ENCODE peak calls at places on chromosomes 6 and 20, in four cellular contexts. C is HCT116, Y is H9, S is A549. H is an unnamed sample. For H3K4me1, the result is how much of the 10 kb centered on the place peaks cover.

GRCh38 chr6:37538107-37538506 is 38.4 kb upstream of the CCDC167 start:
- DNase-seq in C (peak), Y (peak), S (peak), H (no peak)

GRCh38 chr6:13272131-13273046 is 55.9 kb downstream of the TBC1D7 start:
- DNase-seq in C (no peak), Y (no peak), S (no peak), H (no peak)

GRCh38 chr6:13273931-13274706 is 54.2 kb downstream of the TBC1D7 start:
- DNase-seq in C (no peak), Y (no peak), S (no peak), H (peak)

GRCh38 chr20:36141310-36141709 is 13.2 kb upstream of the EPB41L1 start:
- DNase-seq in C (no peak), Y (no peak), S (no peak), H (no peak)

GRCh38 chr6:54018722-54019121 is 92.5 kb upstream of the MLIP start:
- DNase-seq in C (no peak), Y (no peak), S (no peak), H (no peak)

GRCh38 chr20:22248052-22248667 is 336.2 kb downstream of the FOXA2 start:
- DNase-seq in C (no peak), Y (no peak), S (peak), H (no peak)

GRCh38 chr6:110020888-110021287 is 42.8 kb downstream of the GPR6 start:
- DNase-seq in C (no peak), Y (no peak), S (no peak), H (no peak)

GRCh38 chr6:28896505-28897392 is 27.0 kb downstream of the TRIM27 start:
- DNase-seq in C (peak), Y (peak), S (peak), H (peak)

GRCh38 chr20:11403711-11404110 is 514.0 kb upstream of the BTBD3 start:
- DNase-seq in C (no peak), Y (no peak), S (no peak), H (no peak)

GRCh38 chr6:146931214-146931613 is 273.0 kb upstream of the STXBP5 start:
- DNase-seq in C (no peak), Y (no peak), S (no peak), H (no peak)

GRCh38 chr20:60255866-60256265 is 297.6 kb downstream of the CDH26 start:
- DNase-seq in C (no peak), Y (no peak), S (no peak), H (no peak)

GRCh38 chr6:163345931-163346330 is 68.6 kb upstream of the QKI start:
- DNase-seq in C (no peak), Y (no peak), S (no peak), H (no peak)

GRCh38 chr20:59603176-59603575 is 1.2 kb upstream of the PHACTR3 start:
- DNase-seq in C (no peak), Y (no peak), S (no peak), H (no peak)

GRCh38 chr20:36199293-36200257 is 36.7 kb upstream of the AAR2 start:
- DNase-seq in C (peak), Y (peak), S (peak), H (peak)

GRCh38 chr6:41594326-41594725 is 43.9 kb upstream of the MDFI start:
- DNase-seq in C (no peak), Y (no peak), S (no peak), H (no peak)

GRCh38 chr6:160979063-160979708 is 12.4 kb upstream of the MAP3K4 start:
- DNase-seq in C (no peak), Y (no peak), S (no peak), H (no peak)

GRCh38 chr6:75147512-75147911 is 58.3 kb downstream of the COL12A1 start:
- DNase-seq in C (no peak), Y (no peak), S (no peak), H (no peak)

GRCh38 chr20:31549513-31549880 is 35.3 kb downstream of the HM13 start:
- DNase-seq in C (no peak), Y (no peak), S (no peak), H (no peak)

GRCh38 chr20:31544600-31544999 is 30.4 kb downstream of the HM13 start:
- DNase-seq in C (no peak), Y (no peak), S (no peak), H (no peak)

GRCh38 chr20:31547720-31548298 is 33.6 kb downstream of the HM13 start:
- DNase-seq in C (no peak), Y (no peak), S (no peak), H (no peak)

GRCh38 chr20:31548823-31549512 is 34.7 kb downstream of the HM13 start:
- DNase-seq in C (no peak), Y (no peak), S (no peak), H (no peak)

GRCh38 chr20:31547017-31547675 is 32.9 kb downstream of the HM13 start:
- DNase-seq in C (peak), Y (peak), S (no peak), H (peak)
- TF ChIP-seq CTCF in C (peak), Y (peak), S (no peak), H (no peak)

GRCh38 chr6:156868385-156868784 is 91.2 kb downstream of the ARID1B start:
- DNase-seq in C (no peak), Y (no peak), S (no peak), H (no peak)

GRCh38 chr6:156864557-156864956 is 87.4 kb downstream of the ARID1B start:
- DNase-seq in C (no peak), Y (no peak), S (no peak), H (no peak)

GRCh38 chr6:156867121-156867520 is 89.9 kb downstream of the ARID1B start:
- DNase-seq in C (no peak), Y (no peak), S (no peak), H (no peak)

GRCh38 chr6:156865019-156865629 is 87.9 kb downstream of the ARID1B start:
- DNase-seq in C (no peak), Y (no peak), S (no peak), H (no peak)

DNA sequence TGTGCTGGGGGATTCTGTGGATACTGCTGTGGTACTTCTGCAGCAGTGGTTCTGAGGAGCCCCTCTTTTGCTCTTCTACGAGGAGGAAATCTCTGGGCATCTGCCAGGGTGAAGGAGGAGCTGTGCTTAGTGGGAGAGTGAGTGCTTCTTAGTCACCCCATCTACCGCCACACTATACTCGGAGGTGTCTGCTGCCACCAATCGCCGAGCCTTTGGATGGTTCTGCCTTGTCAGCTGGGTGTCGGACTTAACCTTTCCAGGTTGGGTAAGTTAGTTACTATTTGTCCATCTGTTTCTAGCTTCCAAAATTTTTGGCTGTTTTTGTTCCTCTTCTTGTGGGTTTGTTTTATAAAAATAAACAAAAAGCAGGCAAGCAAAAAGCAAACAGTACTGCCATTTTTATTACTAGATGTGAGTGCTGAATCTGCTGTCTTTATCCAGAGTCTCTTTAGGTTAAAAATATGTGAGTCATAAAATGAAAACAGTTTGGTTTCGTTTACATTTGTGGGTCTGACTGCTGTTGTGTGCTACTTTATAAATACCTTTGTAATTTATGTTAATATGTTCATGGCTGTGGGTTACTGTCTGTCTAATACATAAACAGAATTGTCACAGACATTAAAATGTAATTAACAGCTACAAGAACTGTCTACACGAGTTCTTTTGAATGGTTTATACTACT is 89.1 kb downstream of the ARID1B start:
- DNase-seq in C (no peak), Y (no peak), S (peak), H (peak)
- H3K4me1 ChIP-seq in C (under half), Y (under half), S (under half), H (under half)

GRCh38 chr6:34143884-34144580 is 1.9 kb downstream of the GRM4 start:
- DNase-seq in C (no peak), Y (peak), S (peak), H (peak)
- TF ChIP-seq CTCF in C (no peak), Y (peak), S (peak), H (peak)

GRCh38 chr6:6006428-6007310 is at the start of gene NRN1:
- DNase-seq in C (no peak), Y (peak), S (no peak), H (no peak)
- H3K4me1 ChIP-seq in C (under half), Y (under half), S (under half), H (half or more)

GRCh38 chr6:169099411-169100202 is 154.0 kb downstream of the THBS2 start:
- DNase-seq in C (peak), Y (peak), S (no peak), H (no peak)
- TF ChIP-seq CTCF in C (peak), Y (peak), S (no peak), H (no peak)

DNA sequence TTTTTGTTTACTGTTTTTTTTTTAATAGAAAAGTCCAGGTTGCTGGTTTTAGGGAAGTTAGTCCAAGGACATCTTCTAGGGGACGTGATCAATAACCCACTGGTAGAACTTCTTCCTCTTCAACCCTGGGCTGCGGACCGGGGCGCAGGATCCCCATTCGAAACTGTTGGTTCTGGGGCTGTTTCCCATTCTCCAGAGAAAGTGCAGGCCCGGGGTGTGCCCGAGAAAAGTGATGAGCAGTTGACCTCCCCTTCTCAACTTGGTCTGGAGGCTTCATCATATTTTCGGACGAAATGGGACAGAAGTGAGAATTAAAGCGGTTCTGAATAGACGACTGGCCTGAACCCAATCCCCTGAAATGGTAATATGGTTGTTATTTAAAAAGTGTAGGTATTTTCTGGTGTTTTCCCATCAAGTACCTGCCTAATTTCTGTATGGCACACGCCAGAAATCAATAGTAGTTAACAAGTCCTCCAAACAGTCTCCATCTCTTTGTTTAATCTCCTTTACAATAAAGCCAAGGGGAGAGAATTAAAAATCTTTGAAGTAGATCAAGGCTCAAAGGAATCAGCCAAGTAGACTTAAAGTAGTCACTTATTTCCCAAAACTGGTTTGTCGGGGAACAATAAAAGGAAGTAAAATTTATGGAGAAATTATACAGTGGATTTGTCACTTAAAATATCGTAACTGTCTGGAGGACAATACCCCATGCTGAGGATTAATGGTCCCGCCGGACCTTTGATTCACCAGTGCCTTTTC is 543 bp upstream of the PRDM13 start:
- DNase-seq in C (no peak), Y (no peak), S (no peak), H (no peak)
- H3K4me1 ChIP-seq in C (under half), Y (under half), S (under half), H (under half)

GRCh38 chr6:10960171-10960570 is 73.3 kb downstream of the SYCP2L start:
- DNase-seq in C (no peak), Y (no peak), S (no peak), H (no peak)

GRCh38 chr6:10963113-10963512 is 76.3 kb downstream of the SYCP2L start:
- DNase-seq in C (no peak), Y (no peak), S (no peak), H (no peak)

GRCh38 chr6:10962673-10963072 is 75.8 kb downstream of the SYCP2L start:
- DNase-seq in C (no peak), Y (no peak), S (no peak), H (no peak)

GRCh38 chr6:10964684-10965083 is 77.8 kb downstream of the SYCP2L start:
- DNase-seq in C (no peak), Y (no peak), S (no peak), H (no peak)

GRCh38 chr6:10961837-10962236 is 75.0 kb downstream of the SYCP2L start:
- DNase-seq in C (no peak), Y (no peak), S (no peak), H (no peak)
- TF ChIP-seq CTCF in C (no peak), Y (no peak), S (no peak), H (no peak)

GRCh38 chr6:148465654-148466053 is 123.0 kb downstream of the SASH1 start:
- DNase-seq in C (no peak), Y (no peak), S (no peak), H (no peak)
- H3K4me1 ChIP-seq in C (under half), Y (under half), S (under half), H (under half)

DNA sequence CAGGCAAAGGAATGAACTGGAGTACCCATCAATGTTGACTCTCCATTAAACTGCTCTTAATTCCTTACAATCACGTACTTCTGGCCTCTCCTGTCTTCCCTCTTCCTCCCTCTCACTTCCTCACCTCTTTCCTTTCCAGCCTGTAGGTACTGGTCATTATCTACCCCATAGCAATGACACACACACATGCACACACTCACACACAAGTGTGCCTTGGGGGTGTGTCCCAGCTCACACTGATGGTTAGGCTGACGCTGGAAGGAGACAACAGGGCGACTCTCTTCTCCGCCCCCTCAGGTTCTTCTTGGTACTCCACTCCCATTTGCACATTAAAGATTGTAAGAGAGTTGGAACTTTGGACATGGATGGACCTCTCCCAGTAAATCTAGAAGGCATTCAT is 14.0 kb upstream of the SERPINB9 start:
- DNase-seq in C (no peak), Y (no peak), S (peak), H (no peak)
- TF ChIP-seq CTCF in C (peak), Y (peak), S (no peak), H (no peak)